ENCODE peak calls at places on chromosomes 12 and 14, in eight cellular contexts. W is sigmoid colon, C is NB4, I is suprapubic skin, E is esophagus muscularis mucosa, R is heart left ventricle, D is transverse colon, T is lower leg skin. X is an unnamed sample.

GRCh38 chr12:5081016-5081415 is 37.3 kb downstream of the KCNA5 start:
- DNase-seq in W (no peak), C (no peak), I (no peak), E (no peak), R (peak), D (no peak), T (no peak), X (no peak)

GRCh38 chr12:109873653-109874052 is 6.7 kb downstream of the GLTP start:
- DNase-seq in W (no peak), C (peak), I (no peak), E (no peak), R (no peak), D (peak), T (peak), X (no peak)

GRCh38 chr14:95876769-95877490 is at the start of gene TUNAR:
- DNase-seq in W (no peak), C (no peak), I (no peak), E (no peak), R (no peak), D (no peak), T (no peak), X (no peak)

GRCh38 chr12:12533238-12533829 is 29.3 kb downstream of the DUSP16 start:
- DNase-seq in W (no peak), C (no peak), I (no peak), E (no peak), R (peak), D (peak), T (peak), X (no peak)

GRCh38 chr14:102925646-102926045 is 3.2 kb downstream of the AMN start:
- DNase-seq in W (no peak), C (no peak), I (no peak), E (no peak), R (no peak), D (no peak), T (no peak), X (no peak)

GRCh38 chr12:59803735-59804134 is 207.9 kb downstream of the SLC16A7 start:
- DNase-seq in W (no peak), C (no peak), I (no peak), E (no peak), R (no peak), D (no peak), T (no peak), X (no peak)

GRCh38 chr12:93154096-93154728 is 223.5 kb upstream of the NUDT4 start:
- DNase-seq in W (no peak), C (no peak), I (no peak), E (no peak), R (no peak), D (no peak), T (no peak), X (no peak)

GRCh38 chr14:29043751-29044150 is 277.2 kb downstream of the FOXG1 start:
- DNase-seq in W (no peak), C (no peak), I (no peak), E (no peak), R (no peak), D (no peak), T (no peak), X (no peak)

GRCh38 chr14:93039649-93040315 is 75.9 kb downstream of the ITPK1 start:
- DNase-seq in W (no peak), C (no peak), I (no peak), E (no peak), R (no peak), D (no peak), T (no peak), X (no peak)

GRCh38 chr14:55448146-55448614 is 7.8 kb upstream of the TBPL2 start:
- DNase-seq in W (no peak), C (peak), I (no peak), E (no peak), R (no peak), D (peak), T (peak), X (peak)

DNA sequence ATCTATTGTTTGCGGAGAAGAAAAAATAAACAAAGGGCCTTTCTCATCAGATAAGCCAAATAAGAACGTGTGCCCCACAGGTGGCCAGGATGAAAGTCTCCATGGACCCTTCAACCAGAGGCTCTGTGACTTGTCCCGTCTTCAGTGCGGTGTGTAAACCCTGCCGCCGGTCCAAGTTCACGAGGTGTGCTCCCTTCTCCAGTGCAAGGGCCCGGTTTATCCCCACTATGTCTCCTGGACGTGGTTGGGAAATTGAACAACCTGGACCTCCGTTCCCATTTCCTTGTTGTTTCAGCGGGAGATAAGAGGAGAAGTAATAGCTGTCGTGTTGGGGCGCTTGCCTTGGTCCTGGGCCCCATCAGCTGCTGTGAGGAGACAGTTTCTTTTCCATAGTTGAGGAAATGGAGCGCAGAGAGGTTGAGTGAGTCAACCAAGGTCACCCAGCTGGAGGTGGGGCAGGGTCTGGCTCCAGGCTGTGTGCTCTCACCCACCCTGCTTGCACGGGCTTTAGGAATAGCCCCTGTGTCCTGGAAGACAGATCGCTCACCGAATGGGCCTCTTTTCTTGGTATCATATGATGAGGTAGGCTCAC is 165.5 kb upstream of the RTL1 start:
- DNase-seq in W (peak), C (no peak), I (peak), E (peak), R (peak), D (peak), T (no peak), X (no peak)
- TF ChIP-seq POLR2A in W (no peak), C (no peak), I (no peak), E (no peak), R (no peak), D (no peak), T (no peak), X (no peak)

DNA sequence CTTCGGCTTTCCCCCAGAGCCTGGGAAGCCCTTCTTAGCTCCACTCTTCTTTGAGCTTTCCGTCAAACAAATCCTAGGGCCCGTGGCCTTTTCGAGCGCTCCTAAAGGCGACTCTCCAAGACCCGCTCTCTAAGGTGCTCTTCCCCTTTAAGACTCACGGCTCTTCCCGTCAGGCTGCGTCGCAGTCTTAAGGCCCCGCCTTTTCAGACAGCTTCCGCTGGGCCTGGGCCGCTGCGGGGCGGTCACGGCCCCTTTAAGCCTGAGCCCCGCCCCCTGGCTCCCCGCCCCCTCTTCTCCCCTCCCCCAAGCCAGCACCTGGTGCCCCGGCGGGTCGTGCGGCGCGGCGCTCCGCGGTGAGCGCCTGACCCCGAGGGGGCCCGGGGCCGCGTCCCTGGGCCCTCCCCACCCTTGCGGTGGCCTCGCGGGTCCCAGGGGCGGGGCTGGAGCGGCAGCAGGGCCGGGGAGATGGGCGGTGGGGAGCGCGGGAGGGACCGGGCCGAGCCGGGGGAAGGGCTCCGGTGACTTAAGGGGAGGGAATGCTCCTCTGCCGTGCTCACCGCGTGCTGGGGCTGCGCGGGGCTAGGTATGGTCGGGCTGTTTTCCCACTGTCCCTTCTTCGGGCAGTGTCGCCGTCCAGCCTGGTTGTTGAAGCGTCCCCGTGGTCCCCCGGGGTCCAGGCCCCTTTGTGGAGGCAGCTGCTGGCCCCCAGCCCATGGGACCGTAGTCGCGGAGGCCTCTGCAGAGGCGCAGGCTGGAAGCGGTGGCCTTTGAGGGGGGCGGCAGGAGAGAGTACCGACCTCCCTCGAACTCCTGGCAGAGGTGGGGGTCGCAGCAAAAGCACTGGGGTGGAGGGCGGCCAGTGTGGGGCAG is at the start of gene PEX5:
- DNase-seq in W (peak), C (peak), I (peak), E (peak), R (peak), D (peak), T (peak), X (peak)
- TF ChIP-seq POLR2A in W (peak), C (peak), I (no peak), E (peak), R (no peak), D (no peak), T (no peak), X (no peak)

DNA sequence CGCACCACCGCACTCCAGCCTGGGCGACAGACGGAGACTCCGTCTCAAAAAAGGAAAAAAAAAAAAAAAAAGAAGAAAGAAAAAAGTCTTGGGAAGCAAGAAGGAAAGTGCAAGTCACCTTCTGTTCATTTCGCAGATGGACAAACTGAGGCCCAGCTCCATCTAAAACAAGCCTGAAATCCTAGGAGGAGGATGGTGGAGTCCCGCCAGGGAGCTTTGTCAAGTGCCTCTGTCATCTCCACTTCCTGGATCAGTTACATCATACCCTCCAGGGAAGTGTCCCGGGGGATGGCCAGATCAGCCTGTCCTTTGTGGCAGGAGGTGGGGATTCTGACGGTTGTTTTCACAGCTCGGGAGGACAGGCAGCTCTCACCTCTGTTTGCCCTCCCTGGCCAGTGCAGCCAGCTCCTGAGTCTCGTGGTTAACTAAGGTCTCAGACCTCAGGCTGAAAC is 8.7 kb upstream of the SDSL start:
- DNase-seq in W (no peak), C (peak), I (no peak), E (no peak), R (no peak), D (peak), T (no peak), X (no peak)
- TF ChIP-seq POLR2A in W (no peak), C (no peak), I (no peak), E (no peak), R (no peak), D (no peak), T (no peak), X (no peak)

DNA sequence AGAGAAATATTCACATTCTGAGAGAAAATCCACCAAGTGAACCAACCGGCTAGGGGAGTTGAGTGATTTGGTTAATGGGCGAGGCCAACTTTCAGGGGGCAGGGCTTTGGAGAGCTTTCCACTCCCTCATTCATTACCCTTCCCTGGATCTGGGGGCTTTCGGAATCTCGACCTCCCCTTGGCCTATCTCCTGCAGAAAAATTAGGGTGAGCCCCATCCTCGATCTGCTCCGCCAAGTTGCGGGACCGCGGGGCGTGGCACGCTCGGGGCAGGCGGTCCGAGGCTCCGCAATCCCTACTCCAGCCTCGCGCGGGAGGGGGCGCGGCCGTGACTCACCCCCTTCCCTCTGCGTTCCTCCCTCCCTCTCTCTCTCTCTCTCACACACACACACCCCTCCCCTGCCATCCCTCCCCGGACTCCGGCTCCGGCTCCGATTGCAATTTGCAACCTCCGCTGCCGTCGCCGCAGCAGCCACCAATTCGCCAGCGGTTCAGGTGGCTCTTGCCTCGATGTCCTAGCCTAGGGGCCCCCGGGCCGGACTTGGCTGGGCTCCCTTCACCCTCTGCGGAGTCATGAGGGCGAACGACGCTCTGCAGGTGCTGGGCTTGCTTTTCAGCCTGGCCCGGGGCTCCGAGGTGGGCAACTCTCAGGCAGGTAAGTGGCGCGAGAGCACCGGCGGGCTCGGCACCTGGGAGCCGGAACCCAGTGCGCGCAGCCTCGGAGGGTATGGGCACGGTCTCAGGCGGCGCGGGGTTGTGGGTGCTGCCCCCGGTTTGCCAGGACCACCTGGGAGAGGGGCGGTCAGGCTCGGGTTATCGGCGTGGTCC is at the start of gene ERBB3:
- DNase-seq in W (peak), C (peak), I (peak), E (no peak), R (peak), D (peak), T (peak), X (peak)
- TF ChIP-seq POLR2A in W (peak), C (no peak), I (no peak), E (no peak), R (no peak), D (peak), T (no peak), X (no peak)

GRCh38 chr14:50000215-50001145 is 107.6 kb downstream of the ARF6 start:
- DNase-seq in W (peak), C (peak), I (peak), E (no peak), R (peak), D (peak), T (peak), X (no peak)
- TF ChIP-seq POLR2A in W (peak), C (no peak), I (no peak), E (no peak), R (no peak), D (peak), T (no peak), X (no peak)

GRCh38 chr14:105051182-105052109 is 13.8 kb downstream of the GPR132 start:
- DNase-seq in W (no peak), C (no peak), I (no peak), E (no peak), R (no peak), D (no peak), T (no peak), X (no peak)
- TF ChIP-seq POLR2A in W (no peak), C (no peak), I (no peak), E (no peak), R (no peak), D (no peak), T (no peak), X (no peak)